ENCODE peak calls at places on chromosomes 11 and 22, in nine cellular contexts. One of them, this sample, is unnamed.

GRCh38 chr11:78907636-78908035 is 333.0 kb upstream of the NARS2 start:
- DNase-seq in iPS-NIHi11: no peak
- DNase-seq in colonic mucosa: no peak
- DNase-seq in foreskin melanocyte: no peak
- DNase-seq in HEK293T: no peak
- DNase-seq in EL: no peak
- DNase-seq in ecto neural progenitor cell: no peak
- DNase-seq in brain pericyte: no peak
- DNase-seq in endothelial cell: no peak
- DNase-seq in this sample: no peak

GRCh38 chr11:15157181-15157580 is 42.5 kb downstream of the INSC start:
- DNase-seq in iPS-NIHi11: no peak
- DNase-seq in colonic mucosa: no peak
- DNase-seq in foreskin melanocyte: no peak
- DNase-seq in HEK293T: no peak
- DNase-seq in EL: peak
- DNase-seq in ecto neural progenitor cell: no peak
- DNase-seq in brain pericyte: no peak
- DNase-seq in endothelial cell: no peak
- DNase-seq in this sample: no peak

GRCh38 chr22:43516386-43516785 is 104.6 kb downstream of the MPPED1 start:
- DNase-seq in iPS-NIHi11: no peak
- DNase-seq in colonic mucosa: no peak
- DNase-seq in foreskin melanocyte: no peak
- DNase-seq in HEK293T: no peak
- DNase-seq in EL: no peak
- DNase-seq in ecto neural progenitor cell: no peak
- DNase-seq in brain pericyte: no peak
- DNase-seq in endothelial cell: no peak
- DNase-seq in this sample: no peak

GRCh38 chr22:40026641-40027040 is 31.9 kb downstream of the FAM83F start:
- DNase-seq in iPS-NIHi11: no peak
- DNase-seq in colonic mucosa: no peak
- DNase-seq in foreskin melanocyte: no peak
- DNase-seq in HEK293T: no peak
- DNase-seq in EL: no peak
- DNase-seq in ecto neural progenitor cell: no peak
- DNase-seq in brain pericyte: no peak
- DNase-seq in endothelial cell: no peak
- DNase-seq in this sample: no peak

GRCh38 chr11:107928767-107929507 is 689 bp downstream of the RAB39A start:
- DNase-seq in iPS-NIHi11: peak
- DNase-seq in colonic mucosa: peak
- DNase-seq in foreskin melanocyte: no peak
- DNase-seq in HEK293T: peak
- DNase-seq in EL: no peak
- DNase-seq in ecto neural progenitor cell: peak
- DNase-seq in brain pericyte: no peak
- DNase-seq in endothelial cell: peak
- DNase-seq in this sample: peak

GRCh38 chr11:43925932-43926505 is 16.4 kb upstream of the C11orf96 start:
- DNase-seq in iPS-NIHi11: no peak
- DNase-seq in colonic mucosa: no peak
- DNase-seq in foreskin melanocyte: no peak
- DNase-seq in HEK293T: no peak
- DNase-seq in EL: no peak
- DNase-seq in ecto neural progenitor cell: peak
- DNase-seq in brain pericyte: no peak
- DNase-seq in endothelial cell: no peak
- DNase-seq in this sample: no peak

GRCh38 chr22:48520888-48521600 is 1306.6 kb downstream of the BRD1 start:
- DNase-seq in iPS-NIHi11: no peak
- DNase-seq in colonic mucosa: no peak
- DNase-seq in foreskin melanocyte: peak
- DNase-seq in HEK293T: no peak
- DNase-seq in EL: no peak
- DNase-seq in ecto neural progenitor cell: no peak
- DNase-seq in brain pericyte: no peak
- DNase-seq in endothelial cell: no peak
- DNase-seq in this sample: no peak

GRCh38 chr11:20397281-20397680 is 9.8 kb downstream of the PRMT3 start:
- DNase-seq in iPS-NIHi11: peak
- DNase-seq in colonic mucosa: no peak
- DNase-seq in foreskin melanocyte: peak
- DNase-seq in HEK293T: peak
- DNase-seq in EL: peak
- DNase-seq in ecto neural progenitor cell: no peak
- DNase-seq in brain pericyte: no peak
- DNase-seq in endothelial cell: peak
- DNase-seq in this sample: no peak